ENCODE peak calls at places on chromosomes 11 and 22, in eight cellular contexts. One of them, this sample, is unnamed.

GRCh38 chr11:46051102-46051501 is 70.2 kb downstream of the PHF21A start:
- DNase-seq in NCI-H446: no peak
- DNase-seq in WTC11: no peak
- DNase-seq in GM06990: no peak
- DNase-seq in substantia nigra: no peak
- DNase-seq in T-helper 9 cell: no peak
- DNase-seq in GM23338: no peak
- DNase-seq in stimulated activated naive CD8-positive, alpha-beta T cell treated with anti-CD3 and anti-CD28 coated beads, Interleukin-15, Interleukin-2, amounts not matched to agents 100 U/mL and 50 U/mL, for 24 hours: no peak
- DNase-seq in this sample: no peak

GRCh38 chr11:123479048-123479837 is 49.2 kb downstream of the GRAMD1B start:
- DNase-seq in NCI-H446: no peak
- DNase-seq in WTC11: no peak
- DNase-seq in GM06990: peak
- DNase-seq in substantia nigra: no peak
- DNase-seq in T-helper 9 cell: no peak
- DNase-seq in GM23338: no peak
- DNase-seq in stimulated activated naive CD8-positive, alpha-beta T cell treated with anti-CD3 and anti-CD28 coated beads, Interleukin-15, Interleukin-2, amounts not matched to agents 100 U/mL and 50 U/mL, for 24 hours: no peak
- DNase-seq in this sample: no peak

GRCh38 chr11:109696191-109696897 is 274.4 kb downstream of the C11orf87 start:
- DNase-seq in NCI-H446: peak
- DNase-seq in WTC11: no peak
- DNase-seq in GM06990: no peak
- DNase-seq in substantia nigra: no peak
- DNase-seq in T-helper 9 cell: no peak
- DNase-seq in GM23338: no peak
- DNase-seq in stimulated activated naive CD8-positive, alpha-beta T cell treated with anti-CD3 and anti-CD28 coated beads, Interleukin-15, Interleukin-2, amounts not matched to agents 100 U/mL and 50 U/mL, for 24 hours: no peak
- DNase-seq in this sample: no peak

GRCh38 chr11:68349461-68350249 is 37.3 kb downstream of the LRP5 start:
- DNase-seq in NCI-H446: no peak
- DNase-seq in WTC11: no peak
- DNase-seq in GM06990: no peak
- DNase-seq in substantia nigra: no peak
- DNase-seq in T-helper 9 cell: no peak
- DNase-seq in GM23338: no peak
- DNase-seq in stimulated activated naive CD8-positive, alpha-beta T cell treated with anti-CD3 and anti-CD28 coated beads, Interleukin-15, Interleukin-2, amounts not matched to agents 100 U/mL and 50 U/mL, for 24 hours: no peak
- DNase-seq in this sample: no peak

GRCh38 chr11:18233912-18234311 is 2.7 kb downstream of the SAA4 start:
- DNase-seq in NCI-H446: no peak
- DNase-seq in WTC11: no peak
- DNase-seq in GM06990: no peak
- DNase-seq in substantia nigra: no peak
- DNase-seq in T-helper 9 cell: no peak
- DNase-seq in GM23338: no peak
- DNase-seq in stimulated activated naive CD8-positive, alpha-beta T cell treated with anti-CD3 and anti-CD28 coated beads, Interleukin-15, Interleukin-2, amounts not matched to agents 100 U/mL and 50 U/mL, for 24 hours: no peak
- DNase-seq in this sample: no peak

GRCh38 chr11:105577645-105578044 is 32.2 kb upstream of the GRIA4 start:
- DNase-seq in NCI-H446: no peak
- DNase-seq in WTC11: no peak
- DNase-seq in GM06990: no peak
- DNase-seq in substantia nigra: no peak
- DNase-seq in T-helper 9 cell: no peak
- DNase-seq in GM23338: no peak
- DNase-seq in stimulated activated naive CD8-positive, alpha-beta T cell treated with anti-CD3 and anti-CD28 coated beads, Interleukin-15, Interleukin-2, amounts not matched to agents 100 U/mL and 50 U/mL, for 24 hours: no peak
- DNase-seq in this sample: no peak

GRCh38 chr11:44484211-44484610 is 81.3 kb upstream of the CD82 start:
- DNase-seq in NCI-H446: no peak
- DNase-seq in WTC11: peak
- DNase-seq in GM06990: no peak
- DNase-seq in substantia nigra: no peak
- DNase-seq in T-helper 9 cell: no peak
- DNase-seq in GM23338: peak
- DNase-seq in stimulated activated naive CD8-positive, alpha-beta T cell treated with anti-CD3 and anti-CD28 coated beads, Interleukin-15, Interleukin-2, amounts not matched to agents 100 U/mL and 50 U/mL, for 24 hours: no peak
- DNase-seq in this sample: no peak

GRCh38 chr22:40975346-40975745 is 24.2 kb downstream of the RBX1 start:
- DNase-seq in NCI-H446: no peak
- DNase-seq in WTC11: no peak
- DNase-seq in GM06990: no peak
- DNase-seq in substantia nigra: no peak
- DNase-seq in T-helper 9 cell: no peak
- DNase-seq in GM23338: no peak
- DNase-seq in stimulated activated naive CD8-positive, alpha-beta T cell treated with anti-CD3 and anti-CD28 coated beads, Interleukin-15, Interleukin-2, amounts not matched to agents 100 U/mL and 50 U/mL, for 24 hours: no peak
- DNase-seq in this sample: no peak

GRCh38 chr11:76822406-76822805 is 38.3 kb upstream of the ACER3 start:
- DNase-seq in NCI-H446: no peak
- DNase-seq in WTC11: no peak
- DNase-seq in GM06990: no peak
- DNase-seq in substantia nigra: no peak
- DNase-seq in T-helper 9 cell: no peak
- DNase-seq in GM23338: no peak
- DNase-seq in stimulated activated naive CD8-positive, alpha-beta T cell treated with anti-CD3 and anti-CD28 coated beads, Interleukin-15, Interleukin-2, amounts not matched to agents 100 U/mL and 50 U/mL, for 24 hours: no peak
- DNase-seq in this sample: no peak

GRCh38 chr11:12377106-12377823 is at the start of gene PARVA:
- DNase-seq in NCI-H446: no peak
- DNase-seq in WTC11: peak
- DNase-seq in GM06990: no peak
- DNase-seq in substantia nigra: no peak
- DNase-seq in T-helper 9 cell: no peak
- DNase-seq in GM23338: peak
- DNase-seq in stimulated activated naive CD8-positive, alpha-beta T cell treated with anti-CD3 and anti-CD28 coated beads, Interleukin-15, Interleukin-2, amounts not matched to agents 100 U/mL and 50 U/mL, for 24 hours: no peak
- DNase-seq in this sample: no peak

GRCh38 chr11:3959015-3959917 is 103.8 kb downstream of the STIM1 start:
- DNase-seq in NCI-H446: no peak
- DNase-seq in WTC11: no peak
- DNase-seq in GM06990: no peak
- DNase-seq in substantia nigra: no peak
- DNase-seq in T-helper 9 cell: no peak
- DNase-seq in GM23338: peak
- DNase-seq in stimulated activated naive CD8-positive, alpha-beta T cell treated with anti-CD3 and anti-CD28 coated beads, Interleukin-15, Interleukin-2, amounts not matched to agents 100 U/mL and 50 U/mL, for 24 hours: no peak
- DNase-seq in this sample: no peak

GRCh38 chr11:59283825-59284772 is 71.4 kb upstream of the MPEG1 start:
- DNase-seq in NCI-H446: peak
- DNase-seq in WTC11: peak
- DNase-seq in GM06990: no peak
- DNase-seq in substantia nigra: no peak
- DNase-seq in T-helper 9 cell: peak
- DNase-seq in GM23338: peak
- DNase-seq in stimulated activated naive CD8-positive, alpha-beta T cell treated with anti-CD3 and anti-CD28 coated beads, Interleukin-15, Interleukin-2, amounts not matched to agents 100 U/mL and 50 U/mL, for 24 hours: peak
- DNase-seq in this sample: peak

GRCh38 chr11:134800130-134800529 is 388.1 kb upstream of the B3GAT1 start:
- DNase-seq in NCI-H446: no peak
- DNase-seq in WTC11: no peak
- DNase-seq in GM06990: no peak
- DNase-seq in substantia nigra: no peak
- DNase-seq in T-helper 9 cell: no peak
- DNase-seq in GM23338: no peak
- DNase-seq in stimulated activated naive CD8-positive, alpha-beta T cell treated with anti-CD3 and anti-CD28 coated beads, Interleukin-15, Interleukin-2, amounts not matched to agents 100 U/mL and 50 U/mL, for 24 hours: no peak
- DNase-seq in this sample: no peak

GRCh38 chr11:85665756-85666155 is 827 bp upstream of the CREBZF start:
- DNase-seq in NCI-H446: no peak
- DNase-seq in WTC11: no peak
- DNase-seq in GM06990: no peak
- DNase-seq in substantia nigra: no peak
- DNase-seq in T-helper 9 cell: no peak
- DNase-seq in GM23338: no peak
- DNase-seq in stimulated activated naive CD8-positive, alpha-beta T cell treated with anti-CD3 and anti-CD28 coated beads, Interleukin-15, Interleukin-2, amounts not matched to agents 100 U/mL and 50 U/mL, for 24 hours: no peak
- DNase-seq in this sample: no peak

GRCh38 chr11:46294365-46295309 is 17.2 kb downstream of the CREB3L1 start:
- DNase-seq in NCI-H446: no peak
- DNase-seq in WTC11: peak
- DNase-seq in GM06990: no peak
- DNase-seq in substantia nigra: no peak
- DNase-seq in T-helper 9 cell: no peak
- DNase-seq in GM23338: peak
- DNase-seq in stimulated activated naive CD8-positive, alpha-beta T cell treated with anti-CD3 and anti-CD28 coated beads, Interleukin-15, Interleukin-2, amounts not matched to agents 100 U/mL and 50 U/mL, for 24 hours: no peak
- DNase-seq in this sample: peak

GRCh38 chr11:100687032-100687629 is at the start of gene ARHGAP42:
- DNase-seq in NCI-H446: peak
- DNase-seq in WTC11: peak
- DNase-seq in GM06990: peak
- DNase-seq in substantia nigra: peak
- DNase-seq in T-helper 9 cell: no peak
- DNase-seq in GM23338: peak
- DNase-seq in stimulated activated naive CD8-positive, alpha-beta T cell treated with anti-CD3 and anti-CD28 coated beads, Interleukin-15, Interleukin-2, amounts not matched to agents 100 U/mL and 50 U/mL, for 24 hours: peak
- DNase-seq in this sample: peak

GRCh38 chr11:2509481-2510001 is 64.7 kb downstream of the KCNQ1 start:
- DNase-seq in NCI-H446: no peak
- DNase-seq in WTC11: no peak
- DNase-seq in GM06990: no peak
- DNase-seq in substantia nigra: no peak
- DNase-seq in T-helper 9 cell: no peak
- DNase-seq in GM23338: no peak
- DNase-seq in stimulated activated naive CD8-positive, alpha-beta T cell treated with anti-CD3 and anti-CD28 coated beads, Interleukin-15, Interleukin-2, amounts not matched to agents 100 U/mL and 50 U/mL, for 24 hours: no peak
- DNase-seq in this sample: no peak